ENCODE peak calls at places on chromosomes 16 and 17, in five cellular contexts. L is left ventricle myocardium inferior, Z is lower lobe of right lung, X is neural crest cell, E is A549. C is an unnamed sample.

GRCh38 chr17:9509236-9509813 is 66.3 kb downstream of the STX8 start:
- DNase-seq in L (no peak), Z (no peak), X (no peak), E (no peak), C (no peak)

GRCh38 chr16:77869997-77870813 is 81.8 kb downstream of the VAT1L start:
- DNase-seq in L (peak), Z (no peak), X (no peak), E (no peak), C (peak)

GRCh38 chr16:86383488-86384262 is 126.7 kb upstream of the FOXF1 start:
- DNase-seq in L (no peak), Z (no peak), X (no peak), E (peak), C (peak)

GRCh38 chr17:81334987-81335386 is 39.9 kb upstream of the SLC38A10 start:
- DNase-seq in L (no peak), Z (no peak), X (no peak), E (no peak), C (no peak)

GRCh38 chr17:5978496-5978895 is 91.7 kb upstream of the WSCD1 start:
- DNase-seq in L (no peak), Z (no peak), X (no peak), E (no peak), C (no peak)

GRCh38 chr16:88923450-88923849 is 53.6 kb downstream of the CBFA2T3 start:
- DNase-seq in L (no peak), Z (no peak), X (no peak), E (no peak), C (no peak)

GRCh38 chr16:52861614-52862022 is 191.1 kb downstream of the CHD9NB start:
- DNase-seq in L (no peak), Z (no peak), X (peak), E (peak), C (peak)

GRCh38 chr17:45384047-45384799 is 48.4 kb downstream of the ARHGAP27 start:
- DNase-seq in L (no peak), Z (no peak), X (no peak), E (no peak), C (no peak)

GRCh38 chr16:75494184-75494583 is 1.1 kb downstream of the CHST6 start:
- DNase-seq in L (no peak), Z (no peak), X (no peak), E (no peak), C (no peak)

GRCh38 chr17:80892019-80892855 is 99.4 kb upstream of the CHMP6 start:
- DNase-seq in L (peak), Z (peak), X (no peak), E (peak), C (peak)

GRCh38 chr16:69424935-69425784 is 741 bp downstream of the CYB5B start:
- DNase-seq in L (no peak), Z (no peak), X (no peak), E (no peak), C (no peak)

GRCh38 chr17:2700031-2700490 is 11.5 kb downstream of the CLUH start:
- DNase-seq in L (no peak), Z (peak), X (no peak), E (no peak), C (no peak)

GRCh38 chr17:39750131-39751015 is 12.6 kb downstream of the GRB7 start:
- DNase-seq in L (no peak), Z (peak), X (no peak), E (no peak), C (no peak)

GRCh38 chr16:68079616-68080344 is 5.4 kb upstream of the NFATC3 start:
- DNase-seq in L (peak), Z (peak), X (no peak), E (no peak), C (peak)

GRCh38 chr16:30005341-30006094 is 5.3 kb downstream of the DOC2A start:
- DNase-seq in L (no peak), Z (no peak), X (peak), E (peak), C (peak)

GRCh38 chr16:50509521-50510341 is 38.5 kb upstream of the NKD1 start:
- DNase-seq in L (no peak), Z (no peak), X (peak), E (peak), C (peak)

GRCh38 chr17:42333053-42333452 is 44.8 kb downstream of the STAT5A start:
- DNase-seq in L (no peak), Z (no peak), X (no peak), E (no peak), C (no peak)

GRCh38 chr16:70681382-70682238 is 4.2 kb downstream of the MTSS2 start:
- DNase-seq in L (peak), Z (no peak), X (peak), E (no peak), C (no peak)

GRCh38 chr17:76561799-76562268 is 22.0 kb downstream of the PRCD start:
- DNase-seq in L (no peak), Z (no peak), X (no peak), E (no peak), C (peak)

GRCh38 chr17:43842975-43843325 is 4.0 kb upstream of the CD300LG start:
- DNase-seq in L (no peak), Z (no peak), X (no peak), E (no peak), C (no peak)

GRCh38 chr16:31111881-31112466 is 3.8 kb downstream of the BCKDK start:
- DNase-seq in L (no peak), Z (no peak), X (no peak), E (no peak), C (no peak)

GRCh38 chr17:75504347-75505151 is 10.8 kb downstream of the CASKIN2 start:
- DNase-seq in L (no peak), Z (peak), X (no peak), E (peak), C (no peak)

GRCh38 chr16:83966153-83966696 is 1.8 kb upstream of the NECAB2 start:
- DNase-seq in L (no peak), Z (peak), X (no peak), E (no peak), C (no peak)

GRCh38 chr16:50259334-50260205 is 6.8 kb upstream of the ADCY7 start:
- DNase-seq in L (peak), Z (no peak), X (no peak), E (no peak), C (peak)

GRCh38 chr17:73553311-73553710 is 90.9 kb downstream of the SDK2 start:
- DNase-seq in L (no peak), Z (no peak), X (no peak), E (no peak), C (no peak)

GRCh38 chr17:28675485-28675884 is 13.5 kb downstream of the SUPT6H start:
- DNase-seq in L (no peak), Z (no peak), X (no peak), E (no peak), C (no peak)

DNA sequence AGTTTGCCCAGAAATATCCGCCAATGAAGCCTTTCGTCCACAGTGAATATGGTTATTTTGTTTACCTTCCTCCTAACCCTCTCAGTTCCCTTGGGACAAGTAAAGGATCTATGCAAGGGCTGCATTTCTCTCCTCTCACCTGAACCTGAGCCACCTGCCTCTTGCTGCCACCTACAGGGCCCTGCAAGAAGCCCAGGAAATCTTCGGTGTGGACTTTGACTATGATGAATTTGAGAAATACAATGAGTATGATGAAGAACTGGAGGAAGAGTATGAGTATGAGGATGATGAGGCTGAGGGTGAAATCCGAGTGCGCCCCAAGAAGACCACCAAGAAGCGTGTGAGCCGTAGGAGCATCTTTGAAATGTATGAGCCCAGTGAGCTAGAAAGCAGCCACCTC is 14.0 kb downstream of the SUPT6H start:
- DNase-seq in L (no peak), Z (no peak), X (no peak), E (peak), C (no peak)
- TF ChIP-seq CTCF in L (no peak), Z (no peak), X (no peak), E (peak), C (peak)

GRCh38 chr17:57288753-57289121 is 32.4 kb downstream of the MSI2 start:
- DNase-seq in L (no peak), Z (no peak), X (no peak), E (no peak), C (no peak)
- TF ChIP-seq CTCF in L (peak), Z (no peak), X (no peak), E (no peak), C (no peak)

GRCh38 chr16:7921360-7921759 is 588.7 kb downstream of the RBFOX1 start:
- DNase-seq in L (no peak), Z (no peak), X (no peak), E (no peak), C (no peak)
- TF ChIP-seq CTCF in L (peak), Z (no peak), X (no peak), E (no peak), C (no peak)

GRCh38 chr16:72850021-72850420 is 197.9 kb downstream of the ZFHX3 start:
- DNase-seq in L (no peak), Z (no peak), X (no peak), E (no peak), C (no peak)

GRCh38 chr16:72848045-72848410 is 199.9 kb downstream of the ZFHX3 start:
- DNase-seq in L (no peak), Z (no peak), X (no peak), E (peak), C (no peak)

GRCh38 chr16:72850863-72851262 is 197.1 kb downstream of the ZFHX3 start:
- DNase-seq in L (no peak), Z (no peak), X (no peak), E (no peak), C (peak)

GRCh38 chr16:72847187-72848044 is 200.5 kb downstream of the ZFHX3 start:
- DNase-seq in L (no peak), Z (no peak), X (no peak), E (peak), C (peak)

DNA sequence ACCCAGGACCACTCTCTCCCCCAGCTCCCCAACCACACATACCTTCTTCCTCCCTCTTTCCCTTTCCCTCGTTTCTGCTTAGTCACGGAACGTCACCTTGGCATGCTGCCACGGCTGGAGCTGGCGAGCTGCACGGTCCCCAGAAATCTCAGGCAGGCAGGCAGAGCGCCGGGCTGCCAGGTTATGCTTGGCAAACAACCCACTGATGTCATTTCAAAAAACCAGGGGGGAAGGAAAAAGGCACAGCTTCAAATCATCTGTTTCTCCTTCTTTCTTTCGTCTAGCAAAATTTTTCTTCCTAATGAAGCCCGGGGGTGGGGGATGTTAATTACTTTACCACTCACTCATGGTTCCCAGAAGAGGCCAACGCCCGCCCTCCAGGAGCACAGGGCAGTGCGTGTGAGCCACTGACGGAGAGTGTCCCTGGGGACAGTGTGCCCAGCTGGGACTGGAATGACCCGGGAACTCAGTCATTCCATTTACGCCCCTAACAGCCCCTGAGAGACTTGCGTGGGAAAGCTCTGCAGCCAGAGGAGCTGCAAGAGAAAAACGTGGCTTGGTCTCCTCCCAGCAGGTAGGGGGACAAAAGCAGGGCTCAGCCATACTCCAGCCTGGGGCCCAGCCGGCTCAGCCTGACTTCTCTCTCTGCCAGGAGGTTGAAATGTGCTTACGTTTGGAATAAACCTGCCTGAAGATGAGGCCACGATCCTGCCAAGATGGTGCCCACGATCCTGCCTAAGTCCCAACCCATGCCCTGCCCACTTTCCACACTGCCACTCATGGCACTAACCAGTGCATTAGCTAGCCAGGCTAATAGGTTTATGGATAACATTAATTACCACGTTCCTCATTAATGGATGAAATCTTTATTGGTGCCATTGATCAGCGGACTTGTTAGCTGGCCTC is 198.9 kb downstream of the ZFHX3 start:
- DNase-seq in L (peak), Z (peak), X (no peak), E (peak), C (peak)
- TF ChIP-seq CTCF in L (no peak), Z (no peak), X (no peak), E (no peak), C (no peak)

GRCh38 chr17:62995377-62995885 is 29.4 kb downstream of the TANC2 start:
- DNase-seq in L (no peak), Z (no peak), X (no peak), E (peak), C (peak)
- TF ChIP-seq CTCF in L (peak), Z (peak), X (peak), E (peak), C (peak)

DNA sequence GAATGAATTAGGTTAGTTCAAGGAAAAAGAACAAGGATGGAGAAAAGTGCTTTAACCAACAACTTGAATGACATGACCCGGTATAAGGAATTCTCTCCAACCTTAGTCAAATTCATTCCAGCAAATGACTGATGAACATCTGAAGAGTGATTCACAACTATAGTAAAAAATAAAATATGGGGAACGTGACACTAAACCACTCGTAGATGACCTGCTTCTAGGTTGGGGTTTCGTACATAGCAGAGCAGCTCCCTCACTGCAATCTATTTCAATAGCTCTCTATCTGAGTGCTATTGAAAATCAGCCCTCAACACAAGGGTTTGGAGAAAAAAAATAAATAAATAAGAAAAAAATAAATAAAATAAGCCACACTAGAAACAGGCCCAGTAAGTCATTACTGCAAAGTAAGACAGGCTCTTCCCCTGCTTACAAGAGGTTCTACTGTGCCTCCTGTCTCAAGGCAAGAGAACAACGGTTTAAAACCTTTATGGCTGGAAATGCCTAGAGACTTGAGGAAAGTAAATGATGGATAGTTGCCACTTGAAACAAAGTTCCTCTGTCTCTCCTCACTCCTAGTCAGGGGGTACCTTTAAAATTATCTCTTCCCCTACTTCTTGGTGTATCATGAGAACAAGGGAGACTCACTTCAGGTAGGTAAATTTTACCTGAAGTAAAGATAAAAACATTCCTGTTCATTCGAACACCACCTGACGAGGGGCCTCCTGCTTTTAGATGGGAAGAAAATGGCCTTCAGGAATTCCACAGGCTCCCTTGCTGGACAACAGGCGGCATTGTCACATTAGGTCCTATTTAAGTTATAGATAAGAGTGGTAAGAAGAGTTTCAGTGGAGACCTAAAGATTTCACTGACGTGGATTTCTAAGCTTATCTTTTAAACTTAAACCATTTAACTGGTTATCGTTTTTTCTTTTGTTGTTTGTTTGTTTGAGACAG is 20.5 kb downstream of the COG7 start:
- DNase-seq in L (no peak), Z (no peak), X (no peak), E (peak), C (peak)
- TF ChIP-seq CTCF in L (no peak), Z (no peak), X (no peak), E (no peak), C (peak)

GRCh38 chr16:1200014-1200627 is 24.9 kb downstream of the TPSG1 start:
- DNase-seq in L (no peak), Z (no peak), X (no peak), E (no peak), C (no peak)
- TF ChIP-seq CTCF in L (no peak), Z (no peak), X (no peak), E (no peak), C (no peak)

GRCh38 chr17:31487648-31488263 is 96.3 kb downstream of the RAB11FIP4 start:
- DNase-seq in L (peak), Z (peak), X (peak), E (peak), C (peak)

GRCh38 chr17:31490019-31490383 is 98.5 kb downstream of the RAB11FIP4 start:
- DNase-seq in L (no peak), Z (no peak), X (no peak), E (no peak), C (no peak)

GRCh38 chr17:31488264-31488981 is 96.9 kb downstream of the RAB11FIP4 start:
- DNase-seq in L (no peak), Z (peak), X (no peak), E (no peak), C (no peak)

GRCh38 chr17:31488982-31489294 is 97.5 kb downstream of the RAB11FIP4 start:
- DNase-seq in L (no peak), Z (no peak), X (no peak), E (no peak), C (no peak)

GRCh38 chr17:31489295-31490018 is 98.0 kb downstream of the RAB11FIP4 start:
- DNase-seq in L (no peak), Z (peak), X (no peak), E (no peak), C (no peak)
- TF ChIP-seq CTCF in L (no peak), Z (no peak), X (no peak), E (no peak), C (no peak)

GRCh38 chr17:15289285-15290185 is 24.4 kb upstream of the PMP22 start:
- DNase-seq in L (no peak), Z (no peak), X (no peak), E (peak), C (peak)

GRCh38 chr17:15290186-15290536 is 25.0 kb upstream of the PMP22 start:
- DNase-seq in L (no peak), Z (no peak), X (no peak), E (peak), C (no peak)

GRCh38 chr17:15290605-15291004 is 25.5 kb upstream of the PMP22 start:
- DNase-seq in L (no peak), Z (no peak), X (no peak), E (no peak), C (no peak)

GRCh38 chr17:15293558-15293957 is 28.4 kb upstream of the PMP22 start:
- DNase-seq in L (no peak), Z (no peak), X (no peak), E (no peak), C (no peak)

GRCh38 chr17:15291674-15292361 is 26.7 kb upstream of the PMP22 start:
- DNase-seq in L (peak), Z (peak), X (no peak), E (no peak), C (peak)
- TF ChIP-seq CTCF in L (no peak), Z (no peak), X (no peak), E (no peak), C (no peak)

GRCh38 chr17:72481572-72481971 is 360.8 kb downstream of the SOX9 start:
- DNase-seq in L (no peak), Z (no peak), X (no peak), E (no peak), C (no peak)

GRCh38 chr17:72477529-72477928 is 356.7 kb downstream of the SOX9 start:
- DNase-seq in L (no peak), Z (no peak), X (no peak), E (no peak), C (no peak)

GRCh38 chr17:72476575-72476986 is 355.8 kb downstream of the SOX9 start:
- DNase-seq in L (no peak), Z (no peak), X (no peak), E (no peak), C (no peak)

GRCh38 chr17:72476134-72476533 is 355.3 kb downstream of the SOX9 start:
- DNase-seq in L (no peak), Z (no peak), X (no peak), E (no peak), C (no peak)

GRCh38 chr17:72479113-72479512 is 358.3 kb downstream of the SOX9 start:
- DNase-seq in L (no peak), Z (no peak), X (no peak), E (peak), C (no peak)
- TF ChIP-seq CTCF in L (no peak), Z (no peak), X (no peak), E (peak), C (no peak)

C was measured in fibroblast of pulmonary artery.